ENCODE peak calls at places on chromosome 7, in four cellular contexts. I, P, H and Q are unnamed samples.
A peak's percentile ranks its signal among the peaks of the same experiment; 100 is the strongest.

GRCh38 chr7:44709945-44710596 is 38.6 kb upstream of the ZMIZ2 start:
- DNase-seq in I (no peak), P (no peak), H (peak; percentile 6), Q (no peak)

GRCh38 chr7:132817844-132818427 is 241.7 kb upstream of the PLXNA4 start:
- DNase-seq in I (no peak), P (no peak), H (no peak), Q (no peak)

GRCh38 chr7:64946772-64947171 is 43.7 kb downstream of the ZNF273 start:
- DNase-seq in I (no peak), P (no peak), H (no peak), Q (peak; percentile 27)

GRCh38 chr7:74311305-74311744 is 22.1 kb downstream of the CLIP2 start:
- DNase-seq in I (no peak), P (no peak), H (no peak), Q (no peak)

GRCh38 chr7:47672267-47672920 is 90.5 kb upstream of the TNS3 start:
- DNase-seq in I (no peak), P (no peak), H (no peak), Q (no peak)

GRCh38 chr7:152541892-152542291 is 106.1 kb upstream of the KMT2C start:
- DNase-seq in I (no peak), P (no peak), H (no peak), Q (no peak)

GRCh38 chr7:123871998-123872867 is 27.3 kb downstream of the HYAL4 start:
- DNase-seq in I (no peak), P (peak; percentile 31), H (no peak), Q (peak; percentile 55)

GRCh38 chr7:4631664-4632171 is 50.4 kb upstream of the FOXK1 start:
- DNase-seq in I (no peak), P (peak; percentile 98), H (peak; percentile 46), Q (peak; percentile 84)

GRCh38 chr7:140176271-140176701 is 497 bp downstream of the KDM7A start:
- DNase-seq in I (no peak), P (no peak), H (peak; percentile 68), Q (no peak)

GRCh38 chr7:77674878-77675277 is 21.4 kb upstream of the RSBN1L start:
- DNase-seq in I (no peak), P (no peak), H (no peak), Q (no peak)

GRCh38 chr7:14973712-14974428 is 71.3 kb upstream of the DGKB start:
- DNase-seq in I (no peak), P (no peak), H (no peak), Q (no peak)

GRCh38 chr7:14978687-14979086 is 76.1 kb upstream of the DGKB start:
- DNase-seq in I (no peak), P (no peak), H (no peak), Q (no peak)

DNA sequence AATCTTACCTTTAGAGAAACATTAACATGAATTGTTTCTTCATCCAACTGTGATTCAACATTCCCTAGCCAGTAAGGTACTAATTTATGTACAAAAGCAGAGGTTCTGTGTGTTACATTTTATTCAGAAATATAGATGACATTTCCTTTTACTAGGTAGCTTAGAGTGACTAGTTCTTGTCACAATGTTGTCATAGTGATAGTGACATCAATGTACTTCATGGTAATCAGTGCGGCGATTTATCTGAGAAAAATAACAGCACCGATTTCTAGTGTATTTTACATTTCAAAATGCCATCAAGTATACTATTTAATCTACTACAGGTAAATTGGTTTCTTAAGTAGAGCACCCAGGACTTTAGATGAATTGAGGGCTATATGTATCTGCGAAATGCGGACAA is 72.1 kb upstream of the DGKB start:
- DNase-seq in I (no peak), P (no peak), H (no peak), Q (no peak)
- TF ChIP-seq EP300 in I (no peak), P (no peak), H (no peak), Q (no peak)

GRCh38 chr7:37482505-37482904 is 33.8 kb upstream of the ELMO1 start:
- DNase-seq in I (no peak), P (no peak), H (no peak), Q (no peak)

GRCh38 chr7:37481154-37481553 is 32.5 kb upstream of the ELMO1 start:
- DNase-seq in I (no peak), P (no peak), H (no peak), Q (no peak)

GRCh38 chr7:37484460-37485063 is 35.9 kb upstream of the ELMO1 start:
- DNase-seq in I (no peak), P (no peak), H (no peak), Q (no peak)

GRCh38 chr7:37481722-37482288 is 33.1 kb upstream of the ELMO1 start:
- DNase-seq in I (no peak), P (no peak), H (no peak), Q (no peak)

GRCh38 chr7:37482953-37483352 is 34.3 kb upstream of the ELMO1 start:
- DNase-seq in I (no peak), P (no peak), H (no peak), Q (no peak)
- TF ChIP-seq CHD4 in I (no peak), P (no peak), H (no peak), Q (no peak)

GRCh38 chr7:458511-459245 is 61.0 kb downstream of the PDGFA start:
- DNase-seq in I (no peak), P (no peak), H (no peak), Q (no peak)

GRCh38 chr7:461453-462172 is 58.0 kb downstream of the PDGFA start:
- DNase-seq in I (no peak), P (no peak), H (no peak), Q (peak; percentile 67)

GRCh38 chr7:459584-460373 is 59.9 kb downstream of the PDGFA start:
- DNase-seq in I (no peak), P (no peak), H (no peak), Q (no peak)

GRCh38 chr7:461118-461452 is 58.6 kb downstream of the PDGFA start:
- DNase-seq in I (no peak), P (no peak), H (no peak), Q (no peak)

DNA sequence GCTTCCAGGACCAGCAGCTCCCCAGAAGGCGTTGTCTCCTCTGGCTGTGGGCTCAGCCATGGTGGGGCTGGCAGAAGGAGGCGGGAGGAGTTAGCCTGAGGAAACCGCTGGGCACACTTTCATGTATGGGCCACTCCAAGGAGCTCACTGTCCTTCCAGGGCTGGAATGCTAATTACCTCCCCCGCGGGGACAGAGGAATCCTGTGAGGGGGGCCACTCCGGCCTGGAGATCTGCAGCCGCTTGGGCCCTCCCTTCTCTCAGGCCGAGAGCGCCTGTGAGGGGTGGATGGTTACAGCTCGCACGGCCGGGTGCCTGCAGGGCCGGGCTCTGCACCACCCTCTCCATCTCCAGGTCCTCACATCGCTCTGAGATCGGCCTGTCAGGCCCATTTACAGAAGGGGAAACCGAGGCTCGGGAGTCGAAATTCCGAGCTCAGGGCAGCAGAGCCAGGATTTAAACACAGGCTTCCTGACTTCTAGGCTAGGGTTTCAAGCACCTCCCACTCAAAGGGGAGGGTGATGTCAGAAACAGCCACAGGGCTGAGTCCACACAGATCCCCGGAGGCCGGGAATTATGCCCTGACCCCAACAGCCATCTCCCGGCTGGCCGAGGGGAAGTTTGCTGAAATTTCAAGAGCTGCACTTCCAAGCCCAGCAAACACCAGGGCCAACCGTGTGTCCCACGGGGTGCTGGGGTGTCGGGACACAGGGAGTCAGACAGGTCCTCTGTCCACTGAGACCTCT is 59.1 kb downstream of the PDGFA start:
- DNase-seq in I (no peak), P (no peak), H (no peak), Q (peak; percentile 61)
- TF ChIP-seq EP300 in I (no peak), P (no peak), H (no peak), Q (no peak)

GRCh38 chr7:80500325-80500724 is 11.5 kb downstream of the GNAT3 start:
- DNase-seq in I (no peak), P (no peak), H (no peak), Q (no peak)
- TF ChIP-seq CHD4 in I (no peak), P (no peak), H (no peak), Q (no peak)

GRCh38 chr7:98293265-98293664 is 11.8 kb downstream of the BRI3 start:
- DNase-seq in I (no peak), P (no peak), H (no peak), Q (no peak)
- TF ChIP-seq EP300 in I (no peak), P (no peak), H (no peak), Q (no peak)

DNA sequence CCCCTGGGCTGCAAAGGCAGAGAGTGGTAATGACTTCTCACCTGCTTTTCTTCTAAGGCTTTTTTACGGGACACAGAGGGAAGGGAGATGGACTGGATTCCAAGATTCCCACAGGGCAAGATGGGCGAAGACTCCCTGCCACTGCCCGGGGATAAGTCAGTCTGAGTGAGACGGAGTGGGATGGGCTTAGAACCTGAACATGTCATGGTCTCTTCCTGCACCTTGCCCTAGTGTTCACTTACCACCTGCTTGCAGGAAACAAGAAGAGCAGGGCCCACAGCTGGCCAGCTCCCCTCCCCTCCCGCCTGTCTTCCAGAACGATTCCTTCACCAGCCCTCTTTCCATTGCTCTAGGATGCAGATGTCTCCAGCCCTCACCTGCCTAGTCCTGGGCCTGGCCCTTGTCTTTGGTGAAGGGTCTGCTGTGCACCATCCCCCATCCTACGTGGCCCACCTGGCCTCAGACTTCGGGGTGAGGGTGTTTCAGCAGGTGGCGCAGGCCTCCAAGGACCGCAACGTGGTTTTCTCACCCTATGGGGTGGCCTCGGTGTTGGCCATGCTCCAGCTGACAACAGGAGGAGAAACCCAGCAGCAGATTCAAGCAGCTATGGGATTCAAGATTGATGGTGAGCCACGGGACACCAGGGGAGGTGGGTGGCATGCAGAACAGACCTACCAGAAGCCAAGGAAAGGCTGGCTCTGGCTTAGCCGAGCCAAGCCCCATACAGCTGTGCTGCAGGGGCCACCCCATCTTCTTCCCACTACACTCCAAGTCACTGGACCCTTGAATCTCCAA is 1.3 kb downstream of the SERPINE1 start:
- DNase-seq in I (no peak), P (no peak), H (no peak), Q (no peak)
- TF ChIP-seq CHD4 in I (no peak), P (no peak), H (no peak), Q (no peak)

GRCh38 chr7:36900988-36901710 is 176.9 kb upstream of the AOAH start:
- DNase-seq in I (no peak), P (no peak), H (no peak), Q (no peak)
- TF ChIP-seq EP300 in I (no peak), P (no peak), H (no peak), Q (no peak)

DNA sequence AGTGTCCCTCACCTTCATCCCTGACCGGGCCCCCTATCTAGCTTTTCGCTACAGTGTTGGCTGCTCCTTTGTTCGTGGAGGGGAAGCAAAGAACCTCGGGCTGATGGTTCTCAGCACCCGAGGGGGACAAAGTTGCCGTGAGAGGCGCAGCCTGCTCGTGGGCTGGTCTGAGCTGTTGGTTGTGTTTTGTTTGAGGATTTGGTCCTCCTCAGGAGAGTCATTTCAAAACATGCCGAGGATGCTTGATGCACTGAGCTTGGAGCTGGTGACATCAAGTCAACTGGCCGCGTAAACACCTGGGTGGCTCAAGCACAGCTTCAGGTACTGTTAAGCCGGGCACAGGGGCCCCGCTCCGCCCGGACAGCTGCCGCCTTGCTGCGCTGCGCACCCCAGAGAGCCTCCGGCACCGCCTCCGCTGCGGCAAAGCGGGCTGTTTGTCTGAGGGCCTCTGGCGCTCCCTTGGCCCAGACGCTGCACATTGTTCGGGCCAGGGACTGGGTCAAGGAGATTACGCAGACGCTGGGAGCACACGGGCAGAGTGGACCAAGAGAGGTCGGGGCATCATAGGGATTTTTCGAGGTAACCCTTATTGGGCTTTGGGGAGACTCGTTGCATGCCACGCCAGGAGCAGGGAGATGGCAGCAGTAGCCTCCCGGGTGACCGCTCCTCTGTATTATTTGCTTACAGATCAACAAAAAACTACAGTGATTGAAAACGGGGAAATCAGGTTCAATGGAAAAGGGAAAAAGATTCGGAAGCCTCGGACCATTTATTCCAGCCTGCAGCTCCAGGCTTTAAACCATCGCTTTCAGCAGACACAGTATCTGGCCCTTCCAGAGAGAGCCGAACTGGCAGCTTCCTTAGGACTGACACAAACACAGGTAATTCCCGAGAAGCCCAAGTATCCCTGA is 1.9 kb downstream of the DLX6 start:
- DNase-seq in I (no peak), P (no peak), H (no peak), Q (no peak)
- TF ChIP-seq CHD4 in I (no peak), P (no peak), H (no peak), Q (no peak)